ENCODE peak calls at places on chromosome 1, in seven cellular contexts. C, X, K, Z, P, O and M are unnamed samples.

GRCh38 chr1:246425139-246425794 is 81.8 kb downstream of the SMYD3 start:
- DNase-seq in C (no peak), X (no peak), K (no peak), Z (no peak), P (no peak), O (no peak), M (no peak)

GRCh38 chr1:41653574-41653973 is 169.1 kb upstream of the EDN2 start:
- DNase-seq in C (no peak), X (no peak), K (no peak), Z (no peak), P (no peak), O (no peak), M (no peak)

GRCh38 chr1:31297273-31298247 is 728 bp downstream of the ZCCHC17 start:
- DNase-seq in C (no peak), X (peak; percentile 28), K (no peak), Z (no peak), P (no peak), O (peak; percentile 56), M (no peak)

GRCh38 chr1:31984419-31985347 is 29.0 kb upstream of the KHDRBS1 start:
- DNase-seq in C (no peak), X (peak; percentile 53), K (no peak), Z (no peak), P (no peak), O (peak; percentile 61), M (no peak)

GRCh38 chr1:38076038-38076437 is 29.4 kb upstream of the POU3F1 start:
- DNase-seq in C (no peak), X (peak; percentile 8), K (peak; percentile 27), Z (no peak), P (no peak), O (peak; percentile 25), M (no peak)

GRCh38 chr1:22808186-22808845 is 97.7 kb downstream of the EPHB2 start:
- DNase-seq in C (no peak), X (peak; percentile 89), K (no peak), Z (no peak), P (peak; percentile 16), O (peak; percentile 83), M (no peak)

GRCh38 chr1:172499636-172500141 is 33.3 kb upstream of the SUCO start:
- DNase-seq in C (no peak), X (peak; percentile 12), K (peak; percentile 9), Z (no peak), P (peak; percentile 62), O (peak; percentile 46), M (no peak)

GRCh38 chr1:24745711-24746582 is 700 bp downstream of the CLIC4 start:
- DNase-seq in C (peak; percentile 27), X (peak; percentile 76), K (no peak), Z (peak; percentile 70), P (no peak), O (peak; percentile 71), M (no peak)